ENCODE peak calls at places on chromosomes 1 and 21, in seven cellular contexts. M is GM12878, H is GM12892, W is K562, C is SK-N-SH, I is H1, B is HepG2. V is an unnamed sample.
A peak's percentile ranks its signal among the peaks of the same experiment; 100 is the strongest.

GRCh38 chr1:153795325-153795837 is 20.2 kb downstream of the SLC27A3 start:
- DNase-seq in C (no peak), I (no peak), W (no peak), H (no peak), B (no peak), M (no peak), V (no peak)

GRCh38 chr1:230231739-230232075 is 164.7 kb downstream of the GALNT2 start:
- DNase-seq in I (no peak), B (no peak), H (no peak), C (no peak), W (peak; percentile 40), M (no peak), V (no peak)

GRCh38 chr1:978069-978834 is 3.6 kb downstream of the PERM1 start:
- DNase-seq in C (peak; percentile 67), I (no peak), B (no peak), M (no peak), W (peak; percentile 50), H (no peak), V (no peak)

GRCh38 chr21:14543983-14544382 is 2.1 kb downstream of the SAMSN1 start:
- DNase-seq in W (no peak), I (no peak), B (no peak), M (no peak), H (no peak), C (no peak), V (no peak)

GRCh38 chr1:38644092-38644491 is 215.5 kb downstream of the RRAGC start:
- DNase-seq in I (no peak), C (no peak), M (no peak), B (no peak), H (no peak), W (no peak), V (no peak)

GRCh38 chr1:175810305-175810704 is 66.9 kb upstream of the TNR start:
- DNase-seq in C (no peak), B (no peak), W (no peak), H (no peak), M (no peak), I (no peak), V (no peak)

GRCh38 chr1:75203415-75204277 is 69.5 kb downstream of the LHX8 start:
- DNase-seq in I (no peak), H (no peak), M (peak; percentile 4), B (peak; percentile 40), W (peak; percentile 41), C (peak; percentile 33), V (peak; percentile 2)

GRCh38 chr21:21210552-21210951 is 212.3 kb downstream of the NCAM2 start:
- DNase-seq in B (no peak), I (no peak), M (no peak), C (no peak), W (peak; percentile 30), H (no peak), V (no peak)

GRCh38 chr1:236064674-236065508 is at the start of gene NID1:
- DNase-seq in W (no peak), B (peak; percentile 73), H (peak; percentile 45), C (peak; percentile 88), I (peak; percentile 39), M (no peak), V (peak; percentile 56)

DNA sequence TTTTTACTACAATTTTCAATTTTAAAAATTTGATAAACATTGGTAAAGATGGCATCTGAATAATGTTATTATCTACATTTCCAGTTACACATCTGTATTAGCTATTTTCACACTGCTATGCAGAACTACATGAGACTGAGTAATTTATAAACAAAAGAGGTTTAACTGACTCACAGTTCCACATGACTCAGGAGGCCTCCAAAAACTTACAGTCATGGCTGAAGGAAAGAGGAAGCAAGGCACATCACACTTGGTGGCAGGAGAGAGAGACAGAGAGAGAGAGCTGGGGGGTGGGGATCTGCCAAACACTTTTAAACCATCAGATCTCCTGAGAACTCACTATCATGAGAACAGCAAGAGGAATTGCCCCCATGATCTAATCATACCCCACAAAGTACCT is 850.0 kb downstream of the LTN1 start:
- DNase-seq in C (no peak), H (no peak), B (no peak), W (no peak), I (no peak), M (no peak), V (no peak)
- TF ChIP-seq TAF1 in C (no peak), H (no peak), B (no peak), W (no peak), I (no peak), M (no peak), V (no peak)

GRCh38 chr1:24830680-24831272 is 85.5 kb downstream of the CLIC4 start:
- DNase-seq in W (peak; percentile 52), M (no peak), I (no peak), C (peak; percentile 53), B (peak; percentile 62), H (no peak), V (no peak)
- TF ChIP-seq TAF1 in W (no peak), M (no peak), I (no peak), C (no peak), B (no peak), H (no peak), V (no peak)

GRCh38 chr1:248841702-248842395 is 3.8 kb downstream of the ZNF672 start:
- DNase-seq in B (peak; percentile 42), C (no peak), I (no peak), H (no peak), W (no peak), M (no peak), V (no peak)
- TF ChIP-seq TAF1 in B (no peak), C (no peak), I (no peak), H (no peak), W (no peak), M (no peak), V (no peak)

DNA sequence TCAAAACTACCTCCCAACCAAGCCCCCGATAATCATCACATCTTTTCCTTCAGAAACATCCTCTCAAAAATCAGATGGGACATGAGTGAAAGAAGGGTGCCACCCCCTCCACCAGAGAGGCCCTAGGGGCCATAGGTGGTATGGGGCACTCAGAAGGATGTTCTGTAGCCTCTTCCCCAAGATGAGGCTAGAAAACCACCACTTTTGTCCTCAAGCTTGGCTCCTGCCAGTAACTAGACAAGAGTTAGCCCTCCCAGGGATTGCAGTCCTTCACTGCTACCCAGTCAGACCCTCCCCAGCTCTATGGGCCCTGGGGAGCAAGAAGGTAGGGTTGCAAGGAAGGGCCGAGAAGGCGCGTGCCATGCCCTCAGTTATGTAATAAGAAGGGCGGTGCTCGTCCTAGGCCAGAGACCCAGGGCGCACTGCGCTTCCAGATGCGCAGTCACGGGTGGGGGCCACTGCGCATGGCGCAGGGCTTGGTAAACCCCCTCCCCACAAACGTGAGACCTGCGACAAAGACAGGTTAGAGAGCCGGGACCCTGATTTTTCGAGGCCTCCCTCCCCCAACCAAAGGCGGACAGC is 69.7 kb downstream of the CD46 start:
- DNase-seq in W (no peak), I (no peak), H (no peak), C (no peak), B (no peak), M (no peak), V (no peak)
- TF ChIP-seq TAF1 in W (no peak), I (no peak), H (no peak), C (no peak), B (no peak), M (no peak), V (no peak)

GRCh38 chr1:2542262-2542915 is 12.3 kb upstream of the HES5 start:
- DNase-seq in W (no peak), I (no peak), B (no peak), M (no peak), H (no peak), C (no peak), V (no peak)

GRCh38 chr1:2544875-2545638 is 11.1 kb upstream of the TNFRSF14 start:
- DNase-seq in C (no peak), H (no peak), I (no peak), M (no peak), B (no peak), W (peak; percentile 68), V (no peak)

GRCh38 chr1:2543543-2544092 is 12.6 kb upstream of the TNFRSF14 start:
- DNase-seq in C (peak; percentile 82), H (no peak), B (no peak), I (no peak), M (no peak), W (no peak), V (no peak)

GRCh38 chr1:2545754-2546514 is 10.2 kb upstream of the TNFRSF14 start:
- DNase-seq in I (peak; percentile 78), M (peak; percentile 80), B (peak; percentile 87), C (peak; percentile 98), H (peak; percentile 98), W (peak; percentile 99), V (peak; percentile 95)

GRCh38 chr1:2544093-2544874 is 11.9 kb upstream of the TNFRSF14 start:
- DNase-seq in H (no peak), B (no peak), C (peak; percentile 69), W (no peak), I (no peak), M (no peak), V (no peak)
- TF ChIP-seq TAF1 in H (no peak), B (no peak), C (no peak), W (no peak), I (no peak), M (no peak), V (no peak)

DNA sequence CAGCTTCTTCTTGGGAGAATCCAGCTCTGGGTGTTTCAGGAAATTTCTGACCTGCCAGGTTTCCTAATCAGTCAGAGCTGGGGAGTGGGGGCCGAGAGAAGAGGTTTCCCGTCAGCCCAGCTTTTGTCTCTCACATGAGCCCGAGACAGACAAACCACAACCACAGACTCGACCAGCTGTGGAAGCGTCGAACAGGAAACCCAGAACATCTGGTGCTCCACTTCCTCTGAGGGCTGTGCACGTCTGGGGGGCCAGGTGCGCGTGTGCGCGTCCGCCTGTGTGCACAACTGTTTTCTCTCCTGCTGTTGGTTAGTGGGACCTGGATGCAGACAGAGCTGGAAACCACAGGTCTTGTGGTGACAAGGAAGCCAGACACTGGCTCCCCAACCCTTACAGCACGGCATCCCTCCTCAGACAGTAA is 113.0 kb upstream of the SLC25A33 start:
- DNase-seq in H (peak; percentile 79), M (peak; percentile 93), C (no peak), B (no peak), W (no peak), I (no peak), V (peak; percentile 71)
- TF ChIP-seq TAF1 in H (no peak), M (peak; percentile 22), C (no peak), B (no peak), W (no peak), I (no peak), V (no peak)

GRCh38 chr1:66012076-66012769 is 219.5 kb downstream of the PDE4B start:
- DNase-seq in W (no peak), B (no peak), I (no peak), H (no peak), M (no peak), C (no peak), V (no peak)

DNA sequence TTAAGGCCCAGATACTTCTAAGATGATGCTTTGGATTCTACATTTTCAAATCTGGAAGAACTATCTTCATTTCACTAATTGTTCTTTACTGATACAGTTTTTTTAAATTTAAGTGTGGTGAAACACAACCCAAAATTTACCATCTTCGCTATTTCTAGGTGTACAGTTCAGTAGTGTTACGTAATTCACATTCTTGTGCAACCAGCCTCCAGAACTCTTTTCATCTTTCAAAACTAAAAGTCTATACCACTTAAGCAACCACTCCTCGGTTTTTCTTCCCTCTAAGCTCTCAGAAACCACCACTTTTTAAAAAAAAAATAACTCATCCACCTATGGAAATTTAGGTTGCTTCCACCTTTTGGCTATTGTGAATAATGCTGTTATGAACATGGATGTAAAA is 220.7 kb downstream of the PDE4B start:
- DNase-seq in W (no peak), B (no peak), I (no peak), H (no peak), M (no peak), C (no peak), V (no peak)
- TF ChIP-seq TAF1 in W (no peak), B (no peak), I (no peak), H (no peak), M (no peak), C (no peak), V (no peak)